ENCODE peak calls at places on chromosomes 4 and X, in four cellular contexts. I is HCT116, C is HepG2, Z is K562. N is an unnamed sample.

GRCh38 chrX:73850124-73851013 is 287.4 kb downstream of the CHIC1 start:
- DNase-seq in C (peak), Z (peak), I (peak), N (peak)

GRCh38 chr4:102786279-102786678 is 25.5 kb upstream of the MANBA start:
- DNase-seq in I (no peak), Z (no peak), C (no peak), N (no peak)

GRCh38 chrX:148371251-148371650 is 129.2 kb upstream of the AFF2 start:
- DNase-seq in C (no peak), I (no peak), Z (no peak), N (no peak)

GRCh38 chrX:130216312-130216711 is 44.5 kb downstream of the RAB33A start:
- DNase-seq in Z (no peak), I (no peak), C (no peak), N (peak)

GRCh38 chr4:24736066-24736465 is 59.3 kb upstream of the SOD3 start:
- DNase-seq in I (peak), Z (no peak), C (no peak), N (no peak)

GRCh38 chr4:130545596-130545995 is 1449.6 kb downstream of the C4orf33 start:
- DNase-seq in Z (no peak), C (no peak), I (no peak), N (no peak)

GRCh38 chr4:76515975-76516853 is 81.2 kb downstream of the SHROOM3 start:
- DNase-seq in I (no peak), C (no peak), Z (no peak), N (no peak)

GRCh38 chrX:43939187-43939926 is 33.8 kb downstream of the NDP start:
- DNase-seq in I (no peak), C (no peak), Z (no peak), N (no peak)

GRCh38 chrX:154305481-154306205 is 10.0 kb downstream of the TKTL1 start:
- DNase-seq in Z (no peak), C (no peak), I (no peak), N (no peak)

GRCh38 chr4:124432500-124432899 is 280.0 kb downstream of the ANKRD50 start:
- DNase-seq in C (no peak), Z (no peak), I (no peak), N (no peak)

GRCh38 chrX:65406532-65406931 is 128.1 kb downstream of the LAS1L start:
- DNase-seq in C (no peak), Z (no peak), I (no peak), N (no peak)

GRCh38 chrX:49919617-49920016 is 2.8 kb upstream of the CLCN5 start:
- DNase-seq in I (no peak), Z (peak), C (peak), N (peak)

GRCh38 chrX:40877869-40878268 is 142.5 kb upstream of the MED14 start:
- DNase-seq in I (peak), Z (peak), C (peak), N (peak)

GRCh38 chr4:92304073-92304472 is 307 bp downstream of the GRID2 start:
- DNase-seq in I (no peak), Z (no peak), C (no peak), N (no peak)

GRCh38 chrX:149831473-149831872 is 49.5 kb upstream of the MAGEA8 start:
- DNase-seq in Z (no peak), I (no peak), C (no peak), N (no peak)

GRCh38 chr4:177163532-177163931 is 146.1 kb upstream of the NEIL3 start:
- DNase-seq in I (no peak), C (no peak), Z (no peak), N (no peak)

GRCh38 chrX:46694549-46694948 is 64.4 kb downstream of the SLC9A7 start:
- DNase-seq in Z (no peak), C (no peak), I (no peak), N (no peak)

GRCh38 chr4:31069151-31069550 is 349.0 kb downstream of the PCDH7 start:
- DNase-seq in C (no peak), I (no peak), Z (no peak), N (no peak)

GRCh38 chr4:109912706-109913621 is at the start of gene EGF:
- DNase-seq in Z (peak), I (no peak), C (no peak), N (no peak)

GRCh38 chrX:109911046-109911445 is 91.9 kb upstream of the TMEM164 start:
- DNase-seq in C (no peak), Z (no peak), I (no peak), N (no peak)

GRCh38 chr4:98710831-98711230 is 52.4 kb upstream of the TSPAN5 start:
- DNase-seq in Z (no peak), I (no peak), C (no peak), N (peak)

GRCh38 chr4:905485-906214 is 26.5 kb downstream of the GAK start:
- DNase-seq in I (no peak), C (no peak), Z (no peak), N (no peak)

GRCh38 chr4:906311-907102 is 25.6 kb downstream of the GAK start:
- DNase-seq in I (no peak), Z (no peak), C (no peak), N (no peak)

GRCh38 chr4:900721-901120 is 31.4 kb downstream of the GAK start:
- DNase-seq in I (no peak), C (no peak), Z (no peak), N (no peak)

GRCh38 chr4:901192-901910 is 30.8 kb downstream of the GAK start:
- DNase-seq in C (no peak), Z (no peak), I (no peak), N (no peak)

DNA sequence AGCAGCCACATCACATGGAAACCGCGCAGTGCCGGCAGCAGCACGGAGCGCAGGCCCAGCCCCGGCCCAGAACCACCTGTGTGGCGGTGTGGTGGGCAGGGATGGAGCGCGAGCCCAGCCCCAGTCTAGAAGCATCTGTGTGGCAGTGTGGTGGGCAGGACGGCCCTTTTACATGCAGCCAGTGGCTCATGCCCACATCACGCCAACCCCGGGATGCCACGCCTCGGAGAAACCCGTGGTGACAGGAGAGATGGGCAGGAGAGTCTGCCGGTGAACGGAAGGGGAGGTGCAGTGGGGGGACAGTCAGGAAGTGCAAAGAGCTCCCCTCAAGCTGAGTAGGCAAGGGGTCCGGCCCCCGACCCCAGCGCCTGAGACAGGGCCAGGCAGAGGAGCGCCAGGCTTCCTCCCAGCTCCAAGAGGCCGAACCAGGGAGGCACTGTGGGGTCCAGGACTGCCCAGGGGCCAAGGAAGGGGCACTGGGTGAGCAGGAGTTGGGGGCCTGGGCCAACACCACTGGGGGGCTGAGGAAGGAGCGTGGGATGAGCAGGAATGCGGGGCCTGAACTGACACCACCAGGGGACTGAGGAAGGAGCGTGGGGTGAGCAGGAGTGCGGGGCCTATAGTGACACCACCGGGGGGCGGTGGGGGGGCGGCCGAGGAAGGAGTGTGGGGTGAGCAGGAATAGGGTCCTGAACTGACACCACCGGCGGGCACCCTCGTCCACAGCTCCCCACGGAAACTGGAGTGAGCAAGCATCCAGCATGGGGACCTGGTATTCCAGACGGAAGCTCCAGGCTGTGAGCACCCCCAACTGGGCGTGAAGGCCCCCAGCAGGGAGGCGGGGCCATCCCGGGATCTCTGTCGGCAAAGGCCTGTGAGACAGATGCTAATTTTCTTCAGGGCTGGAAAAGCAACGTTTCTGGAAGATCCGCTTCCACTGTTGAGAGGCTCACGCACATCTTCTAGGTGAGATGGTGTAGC is 28.8 kb downstream of the GAK start:
- DNase-seq in C (no peak), Z (no peak), I (no peak), N (no peak)
- TF ChIP-seq JUND in C (no peak), Z (no peak), I (no peak), N (no peak)

DNA sequence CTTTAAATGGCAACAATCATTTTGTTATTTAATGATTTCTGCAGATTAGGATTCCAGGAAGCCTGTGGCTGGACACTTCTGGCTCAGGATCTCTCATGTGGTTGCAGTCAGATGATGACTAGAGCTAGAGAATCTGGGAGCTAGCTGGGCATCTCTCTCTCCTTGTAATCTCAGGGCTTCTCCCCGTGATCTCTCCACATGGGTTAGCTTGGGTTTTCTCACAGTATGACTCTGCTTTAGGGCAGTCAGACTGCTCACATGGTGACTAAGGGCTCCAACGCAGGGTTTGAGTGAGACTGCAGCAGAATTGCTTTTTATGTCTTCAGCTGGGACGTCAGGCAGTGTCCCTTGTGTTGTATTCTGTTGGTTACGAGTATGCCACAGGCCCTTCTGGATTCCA is 361.4 kb downstream of the CBLL2 start:
- DNase-seq in Z (no peak), I (no peak), C (no peak), N (no peak)
- TF ChIP-seq JUND in Z (no peak), I (no peak), C (no peak), N (no peak)

DNA sequence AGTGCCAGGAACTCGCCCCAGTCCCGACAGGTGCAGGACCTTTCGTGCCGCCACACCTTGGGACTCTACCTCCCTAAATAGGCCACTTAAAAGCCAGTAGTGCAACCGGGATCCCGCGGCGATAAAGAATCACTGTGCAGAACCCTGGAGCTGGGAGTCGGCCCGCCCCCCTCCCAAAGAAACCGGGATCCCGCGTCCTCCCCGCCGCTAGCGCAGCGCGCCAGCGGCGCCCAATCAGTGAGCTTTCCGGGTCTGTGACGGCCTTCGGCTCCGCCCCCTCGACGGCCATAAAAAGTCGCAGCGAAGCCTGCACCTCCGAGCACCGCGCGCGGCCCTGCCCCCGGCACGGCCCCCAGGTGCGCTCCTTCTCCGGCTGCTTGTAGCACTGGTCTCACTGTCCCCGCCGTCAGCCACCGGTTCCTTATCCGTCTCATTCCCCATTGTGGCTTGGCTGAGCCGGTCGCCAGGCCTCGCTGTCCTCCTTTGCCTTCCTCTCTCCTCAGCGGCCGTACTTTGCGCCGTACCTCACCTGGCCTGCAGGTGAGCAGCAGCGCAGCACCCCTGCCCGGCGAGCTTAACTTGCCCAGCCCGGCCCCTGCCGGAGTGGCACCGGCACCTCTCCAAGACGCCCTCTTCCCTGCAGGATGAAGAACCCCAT is at the start of gene LRAT:
- DNase-seq in Z (peak), I (peak), C (no peak), N (no peak)
- TF ChIP-seq JUND in Z (no peak), I (no peak), C (no peak), N (no peak)

DNA sequence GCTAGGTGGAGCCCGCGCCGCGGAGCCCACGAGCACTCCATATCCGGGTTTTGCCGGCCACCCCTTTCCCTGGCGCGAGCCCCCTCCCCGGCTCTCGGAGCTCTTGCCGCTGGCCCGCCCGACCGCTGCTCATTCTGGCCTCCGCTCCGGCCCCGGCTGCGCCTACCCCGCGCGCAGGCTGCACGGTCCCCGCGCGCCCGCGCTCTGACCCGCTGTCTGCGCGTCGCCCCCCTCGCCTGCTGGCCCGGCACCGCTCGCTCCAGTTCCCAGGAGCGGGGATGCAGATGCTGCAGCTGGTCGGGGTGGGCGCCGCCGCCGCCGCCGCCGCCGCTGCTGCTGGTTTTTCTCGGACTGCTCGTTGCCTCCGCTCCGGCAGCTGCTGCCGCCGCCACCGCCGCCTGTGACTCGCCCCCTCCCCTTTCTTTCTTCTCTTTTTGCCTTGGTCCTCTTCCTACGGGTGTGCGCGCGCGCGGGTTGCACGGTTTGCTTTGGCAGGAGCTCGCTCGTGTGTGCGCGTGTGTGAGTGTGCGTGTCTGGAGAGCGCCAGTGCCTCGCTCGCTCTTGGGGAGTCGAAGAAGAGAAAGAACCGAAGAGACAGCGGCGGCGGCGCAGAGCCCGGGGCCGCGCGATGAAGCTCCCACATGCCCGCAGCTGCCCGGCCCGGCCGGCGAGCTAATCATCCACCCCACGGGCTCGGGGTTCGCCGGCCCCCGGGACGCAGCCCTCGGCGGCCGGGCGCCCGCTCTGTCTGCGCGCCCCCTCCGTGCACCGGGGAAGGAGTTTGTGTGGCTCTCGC is at the start of gene ADGRL3:
- DNase-seq in C (no peak), Z (no peak), I (no peak), N (no peak)
- TF ChIP-seq JUND in C (no peak), Z (no peak), I (no peak), N (no peak)

DNA sequence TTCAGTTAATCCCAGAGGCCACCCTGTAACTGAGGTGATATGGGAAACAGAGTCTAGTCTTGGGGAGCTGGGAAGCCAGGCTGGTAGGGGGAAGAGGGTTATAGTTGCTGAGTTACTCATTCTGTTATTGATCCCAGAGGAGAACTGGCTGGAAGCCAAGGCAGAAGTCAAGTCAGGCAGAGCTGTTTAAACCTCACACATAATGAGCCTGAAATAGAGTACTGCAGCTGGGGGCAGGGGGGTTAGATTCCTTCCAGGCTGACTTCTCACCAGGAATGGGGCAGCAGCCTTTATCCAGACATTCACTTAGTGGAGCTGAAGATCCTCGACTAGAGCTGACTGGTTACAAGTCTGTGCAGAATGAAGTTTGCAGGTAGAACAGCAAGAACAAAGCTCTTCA is 144.9 kb downstream of the C4orf33 start:
- DNase-seq in I (no peak), C (no peak), Z (no peak), N (peak)
- TF ChIP-seq JUND in I (no peak), C (no peak), Z (no peak), N (no peak)

GRCh38 chr4:162793571-162793970 is 373.1 kb downstream of the NAF1 start:
- DNase-seq in Z (no peak), I (no peak), C (no peak), N (no peak)
- TF ChIP-seq JUND in Z (no peak), I (no peak), C (no peak), N (no peak)

DNA sequence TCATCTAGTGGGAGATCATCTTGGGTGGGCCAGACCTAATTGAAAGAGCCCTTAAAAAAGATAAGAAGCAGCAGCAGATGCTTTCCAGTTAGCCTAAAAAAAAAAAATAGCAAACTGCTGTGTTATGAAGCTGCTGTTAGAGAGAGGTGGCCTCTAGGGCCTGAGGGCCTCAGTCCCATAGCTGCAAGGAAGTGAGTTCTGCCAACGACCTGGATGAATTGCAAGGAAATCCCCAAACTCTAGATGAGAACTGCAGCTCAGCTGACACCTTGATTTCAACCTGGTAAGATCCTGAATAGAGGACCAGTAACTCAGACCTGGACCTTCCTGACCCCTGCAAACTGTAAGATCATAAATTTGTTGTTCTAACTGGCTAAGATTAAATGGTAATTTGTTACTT is 275.2 kb downstream of the TENM3 start:
- DNase-seq in Z (no peak), I (no peak), C (no peak), N (no peak)
- TF ChIP-seq JUND in Z (no peak), I (no peak), C (no peak), N (no peak)

GRCh38 chr4:152858934-152859333 is 77.2 kb upstream of the FHDC1 start:
- DNase-seq in Z (no peak), I (no peak), C (no peak), N (no peak)

GRCh38 chr4:152862608-152863007 is 73.5 kb upstream of the FHDC1 start:
- DNase-seq in Z (no peak), I (no peak), C (no peak), N (no peak)

GRCh38 chr4:152856960-152857359 is 77.2 kb downstream of the ARFIP1 start:
- DNase-seq in Z (no peak), I (no peak), C (no peak), N (no peak)

GRCh38 chr4:152864361-152864760 is 71.8 kb upstream of the FHDC1 start:
- DNase-seq in C (no peak), Z (no peak), I (no peak), N (no peak)

DNA sequence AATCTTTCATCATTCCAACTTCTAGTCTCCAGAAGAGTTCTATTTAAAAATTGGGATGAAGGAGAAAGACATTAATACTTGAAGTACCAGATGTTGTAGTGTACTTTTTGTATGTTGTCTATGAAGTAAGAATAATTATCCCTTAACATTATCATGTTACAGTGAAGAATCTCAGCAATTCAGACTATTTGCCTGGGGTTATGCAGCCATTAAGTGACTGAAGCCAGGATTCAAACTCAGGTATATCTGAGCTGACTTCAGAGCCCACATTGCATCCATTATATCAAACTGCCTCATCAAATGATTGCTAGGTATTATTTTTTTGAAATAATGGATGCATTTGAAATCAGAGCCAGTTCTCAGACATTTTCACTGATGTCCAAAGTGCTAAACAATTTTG is 76.1 kb upstream of the FHDC1 start:
- DNase-seq in I (no peak), C (no peak), Z (no peak), N (peak)
- TF ChIP-seq JUND in I (no peak), C (no peak), Z (no peak), N (no peak)